ENCODE peak calls at places on chromosome 13, in five cellular contexts. A is fibroblast of mammary gland, F is neural crest cell, E is progenitor cell of endocrine pancreas, M is NCI-H1930. J is an unnamed sample.

GRCh38 chr13:106521101-106521799 is 14.2 kb downstream of the EFNB2 start:
- DNase-seq in A (no peak), F (no peak), E (no peak), M (no peak), J (peak)

GRCh38 chr13:28918030-28918429 is 97.9 kb downstream of the MTUS2 start:
- DNase-seq in A (no peak), F (no peak), E (no peak), M (no peak), J (no peak)

GRCh38 chr13:112688560-112689497 is 1.0 kb upstream of the ATP11A start:
- DNase-seq in A (no peak), F (no peak), E (no peak), M (no peak), J (peak)

GRCh38 chr13:108534728-108535127 is 94.7 kb upstream of the MYO16 start:
- DNase-seq in A (no peak), F (no peak), E (no peak), M (no peak), J (no peak)

GRCh38 chr13:109500146-109500773 is 286.1 kb downstream of the IRS2 start:
- DNase-seq in A (peak), F (no peak), E (no peak), M (no peak), J (peak)

GRCh38 chr13:38753878-38754277 is 67.0 kb downstream of the FREM2 start:
- DNase-seq in A (no peak), F (no peak), E (no peak), M (no peak), J (no peak)

GRCh38 chr13:80668452-80668851 is 327.5 kb upstream of the SPRY2 start:
- DNase-seq in A (peak), F (no peak), E (no peak), M (no peak), J (no peak)

GRCh38 chr13:67792151-67792665 is 562.1 kb upstream of the PCDH9 start:
- DNase-seq in A (no peak), F (no peak), E (no peak), M (no peak), J (no peak)

GRCh38 chr13:39779337-39780270 is 124.1 kb downstream of the COG6 start:
- DNase-seq in A (peak), F (no peak), E (no peak), M (no peak), J (no peak)

GRCh38 chr13:42561752-42562467 is 12.0 kb upstream of the TNFSF11 start:
- DNase-seq in A (peak), F (no peak), E (no peak), M (no peak), J (no peak)

GRCh38 chr13:46864941-46865340 is 31.9 kb downstream of the HTR2A start:
- DNase-seq in A (no peak), F (no peak), E (no peak), M (no peak), J (no peak)

GRCh38 chr13:73943137-73943964 is 190.9 kb downstream of the KLF12 start:
- DNase-seq in A (peak), F (no peak), E (no peak), M (no peak), J (no peak)

GRCh38 chr13:52599037-52599852 is 43.0 kb upstream of the HNRNPA1L2 start:
- DNase-seq in A (peak), F (no peak), E (no peak), M (no peak), J (peak)

GRCh38 chr13:102055116-102055515 is 346.7 kb downstream of the FGF14 start:
- DNase-seq in A (no peak), F (no peak), E (no peak), M (no peak), J (no peak)

GRCh38 chr13:97493471-97493870 is 59.5 kb downstream of the RAP2A start:
- DNase-seq in A (peak), F (no peak), E (no peak), M (no peak), J (no peak)

GRCh38 chr13:22498006-22498405 is 682.8 kb upstream of the SGCG start:
- DNase-seq in A (no peak), F (no peak), E (no peak), M (no peak), J (peak)

GRCh38 chr13:50919291-50919690 is 9.7 kb downstream of the RNASEH2B start:
- DNase-seq in A (no peak), F (no peak), E (no peak), M (no peak), J (no peak)

GRCh38 chr13:33009019-33009418 is 7.2 kb upstream of the KL start:
- DNase-seq in A (no peak), F (no peak), E (no peak), M (no peak), J (no peak)

GRCh38 chr13:24032674-24033073 is 127.8 kb upstream of the SPATA13 start:
- DNase-seq in A (peak), F (no peak), E (no peak), M (no peak), J (no peak)

GRCh38 chr13:114132419-114133121 is at the start of gene RASA3:
- DNase-seq in A (peak), F (peak), E (peak), M (peak), J (peak)

GRCh38 chr13:81677857-81678256 is 1336.9 kb upstream of the SPRY2 start:
- DNase-seq in A (no peak), F (no peak), E (no peak), M (no peak), J (no peak)

GRCh38 chr13:51614350-51614786 is 30.1 kb downstream of the WDFY2 start:
- DNase-seq in A (peak), F (no peak), E (no peak), M (no peak), J (no peak)

GRCh38 chr13:21071894-21072293 is 10.5 kb upstream of the LATS2 start:
- DNase-seq in A (no peak), F (no peak), E (no peak), M (no peak), J (no peak)

GRCh38 chr13:33694546-33694945 is 123.4 kb upstream of the RFC3 start:
- DNase-seq in A (no peak), F (no peak), E (no peak), M (no peak), J (no peak)

GRCh38 chr13:114010401-114011101 is 36.7 kb upstream of the C13orf46 start:
- DNase-seq in A (no peak), F (no peak), E (no peak), M (no peak), J (no peak)

GRCh38 chr13:99136427-99136954 is 64.2 kb upstream of the UBAC2 start:
- DNase-seq in A (no peak), F (no peak), E (no peak), M (no peak), J (no peak)

GRCh38 chr13:41694902-41695301 is 237.6 kb downstream of the RGCC start:
- DNase-seq in A (peak), F (no peak), E (no peak), M (no peak), J (no peak)

GRCh38 chr13:25886438-25887214 is 165.2 kb downstream of the SHISA2 start:
- DNase-seq in A (peak), F (no peak), E (no peak), M (no peak), J (no peak)

GRCh38 chr13:114275309-114275708 is 6.1 kb upstream of the UPF3A start:
- DNase-seq in A (no peak), F (no peak), E (no peak), M (no peak), J (no peak)

GRCh38 chr13:23159205-23159586 is 21.6 kb upstream of the SGCG start:
- DNase-seq in A (peak), F (peak), E (peak), M (peak), J (peak)

GRCh38 chr13:101453784-101454201 is 1.3 kb downstream of the ITGBL1 start:
- DNase-seq in A (no peak), F (no peak), E (no peak), M (no peak), J (peak)

GRCh38 chr13:109256866-109257760 is 529.3 kb downstream of the IRS2 start:
- DNase-seq in A (peak), F (no peak), E (no peak), M (no peak), J (no peak)

GRCh38 chr13:76293751-76294150 is 592.5 kb downstream of the KCTD12 start:
- DNase-seq in A (peak), F (no peak), E (no peak), M (no peak), J (no peak)

GRCh38 chr13:43584711-43585110 is 202.1 kb downstream of the ENOX1 start:
- DNase-seq in A (no peak), F (no peak), E (no peak), M (no peak), J (no peak)